ENCODE peak calls at places on chromosome 4, in seven cellular contexts. One of them, this sample, is unnamed.

GRCh38 chr4:76212851-76213414 is 691 bp downstream of the SCARB2 start:
- DNase-seq in pancreas: no peak
- DNase-seq in stromal cell of bone marrow: no peak
- DNase-seq in NCI-H1092 treated with DMSO at 0.1 percent for 48 hours: peak
- DNase-seq in T-helper 22 cell: peak
- DNase-seq in T-helper 1 cell: peak
- DNase-seq in HFF-Myc: no peak
- DNase-seq in this sample: no peak

GRCh38 chr4:72063726-72064125 is 31.9 kb downstream of the NPFFR2 start:
- DNase-seq in pancreas: no peak
- DNase-seq in stromal cell of bone marrow: no peak
- DNase-seq in NCI-H1092 treated with DMSO at 0.1 percent for 48 hours: no peak
- DNase-seq in T-helper 22 cell: no peak
- DNase-seq in T-helper 1 cell: no peak
- DNase-seq in HFF-Myc: no peak
- DNase-seq in this sample: no peak

GRCh38 chr4:145840162-145840768 is 98.4 kb downstream of the ZNF827 start:
- DNase-seq in pancreas: no peak
- DNase-seq in stromal cell of bone marrow: no peak
- DNase-seq in NCI-H1092 treated with DMSO at 0.1 percent for 48 hours: peak
- DNase-seq in T-helper 22 cell: no peak
- DNase-seq in T-helper 1 cell: no peak
- DNase-seq in HFF-Myc: peak
- DNase-seq in this sample: peak

GRCh38 chr4:118329849-118330248 is 23.0 kb downstream of the PRSS12 start:
- DNase-seq in pancreas: no peak
- DNase-seq in stromal cell of bone marrow: no peak
- DNase-seq in NCI-H1092 treated with DMSO at 0.1 percent for 48 hours: no peak
- DNase-seq in T-helper 22 cell: no peak
- DNase-seq in T-helper 1 cell: no peak
- DNase-seq in HFF-Myc: no peak
- DNase-seq in this sample: no peak

GRCh38 chr4:156595041-156595440 is 376.6 kb downstream of the PDGFC start:
- DNase-seq in pancreas: no peak
- DNase-seq in stromal cell of bone marrow: no peak
- DNase-seq in NCI-H1092 treated with DMSO at 0.1 percent for 48 hours: no peak
- DNase-seq in T-helper 22 cell: no peak
- DNase-seq in T-helper 1 cell: no peak
- DNase-seq in HFF-Myc: no peak
- DNase-seq in this sample: no peak

GRCh38 chr4:110484767-110485166 is 8.8 kb downstream of the ENPEP start:
- DNase-seq in pancreas: no peak
- DNase-seq in stromal cell of bone marrow: peak
- DNase-seq in NCI-H1092 treated with DMSO at 0.1 percent for 48 hours: no peak
- DNase-seq in T-helper 22 cell: no peak
- DNase-seq in T-helper 1 cell: no peak
- DNase-seq in HFF-Myc: peak
- DNase-seq in this sample: no peak

GRCh38 chr4:6873291-6873690 is 36.3 kb upstream of the TBC1D14 start:
- DNase-seq in pancreas: no peak
- DNase-seq in stromal cell of bone marrow: no peak
- DNase-seq in NCI-H1092 treated with DMSO at 0.1 percent for 48 hours: no peak
- DNase-seq in T-helper 22 cell: no peak
- DNase-seq in T-helper 1 cell: no peak
- DNase-seq in HFF-Myc: no peak
- DNase-seq in this sample: no peak

GRCh38 chr4:21775703-21776102 is 172.9 kb downstream of the KCNIP4 start:
- DNase-seq in pancreas: no peak
- DNase-seq in stromal cell of bone marrow: no peak
- DNase-seq in NCI-H1092 treated with DMSO at 0.1 percent for 48 hours: no peak
- DNase-seq in T-helper 22 cell: no peak
- DNase-seq in T-helper 1 cell: no peak
- DNase-seq in HFF-Myc: no peak
- DNase-seq in this sample: no peak

This sample was measured in pulmonary artery endothelial cell.